ENCODE peak calls at places on chromosomes 5 and 9, in six cellular contexts. O is K562, W is A549, D is HepG2, M is IMR-90, K is GM12878. N is an unnamed sample.

GRCh38 chr5:94174748-94175411 is 433.5 kb upstream of the POU5F2 start:
- DNase-seq in O (no peak), W (no peak), D (no peak), M (peak), K (no peak), N (no peak)

GRCh38 chr9:87372401-87372851 is 125.2 kb upstream of the DAPK1 start:
- DNase-seq in O (no peak), W (peak), D (peak), M (no peak), K (no peak), N (no peak)

GRCh38 chr5:178247481-178248456 is 15.2 kb upstream of the PHYKPL start:
- DNase-seq in O (no peak), W (no peak), D (no peak), M (no peak), K (no peak), N (no peak)

GRCh38 chr5:160543395-160543794 is 121.7 kb downstream of the PTTG1 start:
- DNase-seq in O (no peak), W (no peak), D (no peak), M (no peak), K (no peak), N (no peak)

GRCh38 chr9:125649315-125649714 is 57.7 kb downstream of the MAPKAP1 start:
- DNase-seq in O (no peak), W (peak), D (no peak), M (peak), K (no peak), N (no peak)

GRCh38 chr5:57716661-57717060 is 234.1 kb upstream of the ACTBL2 start:
- DNase-seq in O (no peak), W (no peak), D (no peak), M (no peak), K (no peak), N (no peak)

GRCh38 chr9:87395804-87396458 is 101.7 kb upstream of the DAPK1 start:
- DNase-seq in O (no peak), W (peak), D (peak), M (no peak), K (no peak), N (no peak)

GRCh38 chr9:35972093-35972492 is 14.1 kb upstream of the OR2S2 start:
- DNase-seq in O (no peak), W (no peak), D (no peak), M (no peak), K (no peak), N (no peak)

GRCh38 chr5:105230516-105230915 is 1667.9 kb upstream of the NUDT12 start:
- DNase-seq in O (peak), W (no peak), D (no peak), M (no peak), K (no peak), N (no peak)

GRCh38 chr9:20573023-20573422 is 49.3 kb downstream of the MLLT3 start:
- DNase-seq in O (no peak), W (no peak), D (no peak), M (no peak), K (no peak), N (no peak)

GRCh38 chr9:6024035-6024554 is 8.7 kb upstream of the RANBP6 start:
- DNase-seq in O (peak), W (peak), D (peak), M (no peak), K (no peak), N (peak)

GRCh38 chr9:89597711-89598707 is 6.8 kb upstream of the GADD45G start:
- DNase-seq in O (peak), W (peak), D (peak), M (peak), K (no peak), N (peak)

GRCh38 chr5:11504083-11504785 is 400.0 kb downstream of the CTNND2 start:
- DNase-seq in O (no peak), W (no peak), D (no peak), M (no peak), K (no peak), N (no peak)

GRCh38 chr9:111297061-111297824 is 32.8 kb downstream of the OR2K2 start:
- DNase-seq in O (no peak), W (no peak), D (no peak), M (peak), K (no peak), N (no peak)

GRCh38 chr5:159663986-159664385 is 252.3 kb upstream of the ADRA1B start:
- DNase-seq in O (no peak), W (no peak), D (no peak), M (no peak), K (no peak), N (no peak)

GRCh38 chr9:37119360-37119759 is 1.0 kb upstream of the ZCCHC7 start:
- DNase-seq in O (peak), W (no peak), D (no peak), M (no peak), K (no peak), N (no peak)

GRCh38 chr5:137753227-137753985 is 757 bp downstream of the HNRNPA0 start:
- DNase-seq in O (no peak), W (no peak), D (no peak), M (no peak), K (no peak), N (peak)

GRCh38 chr5:132270706-132271105 is 13.2 kb downstream of the PDLIM4 start:
- DNase-seq in O (no peak), W (no peak), D (no peak), M (no peak), K (no peak), N (no peak)

GRCh38 chr9:87381746-87382145 is 115.9 kb upstream of the DAPK1 start:
- DNase-seq in O (no peak), W (no peak), D (no peak), M (no peak), K (no peak), N (no peak)

GRCh38 chr5:56986631-56986957 is 34.7 kb upstream of the MIER3 start:
- DNase-seq in O (no peak), W (peak), D (no peak), M (no peak), K (no peak), N (no peak)

GRCh38 chr5:132445930-132446329 is 44.6 kb downstream of the IRF1 start:
- DNase-seq in O (no peak), W (no peak), D (no peak), M (no peak), K (no peak), N (no peak)

GRCh38 chr9:19994296-19994695 is 205.5 kb upstream of the SLC24A2 start:
- DNase-seq in O (no peak), W (no peak), D (no peak), M (no peak), K (no peak), N (no peak)

GRCh38 chr9:90967171-90967570 is 165.6 kb downstream of the SYK start:
- DNase-seq in O (no peak), W (no peak), D (no peak), M (no peak), K (no peak), N (no peak)

GRCh38 chr5:55324815-55325418 is 17.1 kb downstream of the MTREX start:
- DNase-seq in O (peak), W (peak), D (peak), M (peak), K (no peak), N (peak)

GRCh38 chr5:172194985-172195774 is 1.2 kb downstream of the EFCAB9 start:
- DNase-seq in O (no peak), W (no peak), D (no peak), M (no peak), K (no peak), N (peak)

GRCh38 chr5:157342822-157343402 is 77.0 kb downstream of the CYFIP2 start:
- DNase-seq in O (peak), W (peak), D (peak), M (no peak), K (no peak), N (peak)

GRCh38 chr5:176396330-176396729 is 7.8 kb downstream of the HIGD2A start:
- DNase-seq in O (peak), W (no peak), D (no peak), M (peak), K (no peak), N (peak)

GRCh38 chr5:76372320-76373054 is 30.6 kb upstream of the IQGAP2 start:
- DNase-seq in O (peak), W (peak), D (peak), M (peak), K (no peak), N (no peak)

GRCh38 chr5:101675510-101675909 is 620.6 kb downstream of the SLCO4C1 start:
- DNase-seq in O (no peak), W (no peak), D (no peak), M (no peak), K (no peak), N (no peak)

DNA sequence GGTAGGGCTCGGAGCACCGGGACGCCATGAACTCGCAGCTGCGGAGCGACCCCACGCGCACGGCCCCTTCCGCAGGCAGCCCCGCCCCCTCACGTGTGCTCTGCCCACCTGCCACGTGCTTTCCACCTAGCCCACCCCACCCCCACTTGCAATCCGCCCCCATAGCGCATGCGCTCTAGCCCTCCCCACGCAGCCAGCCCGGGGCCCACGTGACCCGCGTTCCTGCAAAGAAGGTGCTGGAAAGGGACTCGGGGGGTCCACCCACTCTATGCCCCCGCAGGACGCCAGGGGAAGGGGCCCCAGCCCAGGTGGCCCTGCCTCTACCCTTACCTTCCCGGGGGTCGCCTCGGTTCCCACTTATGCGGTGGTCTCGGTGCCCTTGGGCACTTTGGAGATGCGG is at the start of gene SOHLH1:
- DNase-seq in O (no peak), W (no peak), D (no peak), M (no peak), K (no peak), N (no peak)
- TF ChIP-seq BHLHE40 in O (no peak), W (no peak), D (no peak), M (no peak), K (no peak), N (no peak)

GRCh38 chr9:98176391-98177259 is 15.8 kb downstream of the CORO2A start:
- DNase-seq in O (no peak), W (no peak), D (peak), M (no peak), K (no peak), N (no peak)
- TF ChIP-seq BHLHE40 in O (no peak), W (no peak), D (no peak), M (no peak), K (no peak), N (no peak)

GRCh38 chr9:73067074-73067473 is 84.6 kb upstream of the ANXA1 start:
- DNase-seq in O (no peak), W (no peak), D (no peak), M (no peak), K (no peak), N (no peak)
- TF ChIP-seq BHLHE40 in O (no peak), W (no peak), D (no peak), M (no peak), K (no peak), N (no peak)

GRCh38 chr5:107985144-107985543 is 314.4 kb upstream of the EFNA5 start:
- DNase-seq in O (no peak), W (no peak), D (no peak), M (no peak), K (no peak), N (no peak)
- TF ChIP-seq BHLHE40 in O (no peak), W (no peak), D (no peak), M (no peak), K (no peak), N (no peak)

GRCh38 chr9:136582977-136583735 is 37.3 kb upstream of the NOTCH1 start:
- DNase-seq in O (no peak), W (no peak), D (no peak), M (no peak), K (no peak), N (no peak)
- TF ChIP-seq BHLHE40 in O (no peak), W (no peak), D (no peak), M (no peak), K (no peak), N (no peak)